ENCODE peak calls at places on chromosome 13, in seven cellular contexts. Q is colonic mucosa, T is testis, G is right atrium auricular region, U is aorta, F is left ventricle myocardium inferior, H is adrenal gland. Z is an unnamed sample.

GRCh38 chr13:91468301-91468700 is 69.9 kb downstream of the GPC5 start:
- DNase-seq in Q (no peak), U (no peak), G (no peak), F (no peak), T (no peak), H (no peak), Z (no peak)

GRCh38 chr13:80850771-80851170 is 509.8 kb upstream of the SPRY2 start:
- DNase-seq in T (no peak), H (no peak), U (no peak), G (no peak), F (no peak), Q (no peak), Z (no peak)

GRCh38 chr13:85879014-85879413 is 79.8 kb upstream of the SLITRK6 start:
- DNase-seq in G (no peak), T (no peak), F (no peak), Q (no peak), H (no peak), U (no peak), Z (no peak)

GRCh38 chr13:101453784-101454201 is 1.3 kb downstream of the ITGBL1 start:
- DNase-seq in T (peak), U (peak), F (peak), H (no peak), G (no peak), Q (no peak), Z (peak)

GRCh38 chr13:76887070-76887563 is 912 bp upstream of the KCTD12 start:
- DNase-seq in Q (peak), T (peak), U (no peak), F (peak), H (no peak), G (no peak), Z (no peak)

GRCh38 chr13:41637578-41637977 is 180.2 kb downstream of the RGCC start:
- DNase-seq in T (no peak), H (no peak), U (no peak), F (no peak), G (no peak), Q (no peak), Z (no peak)

GRCh38 chr13:67935655-67936054 is 705.5 kb upstream of the PCDH9 start:
- DNase-seq in U (no peak), Q (no peak), F (no peak), T (no peak), H (no peak), G (no peak), Z (no peak)

GRCh38 chr13:73776137-73776785 is 357.9 kb downstream of the KLF12 start:
- DNase-seq in U (no peak), G (no peak), H (no peak), F (no peak), T (no peak), Q (no peak), Z (no peak)

GRCh38 chr13:25687622-25688225 is 315.9 kb downstream of the ATP8A2 start:
- DNase-seq in T (no peak), Q (peak), F (no peak), G (no peak), H (no peak), U (no peak), Z (no peak)

GRCh38 chr13:41590122-41590521 is 132.8 kb downstream of the RGCC start:
- DNase-seq in F (no peak), Q (no peak), U (no peak), H (no peak), T (no peak), G (no peak), Z (no peak)

GRCh38 chr13:51919531-51919930 is 57.8 kb downstream of the CCDC70 start:
- DNase-seq in T (no peak), F (no peak), Q (no peak), H (no peak), G (no peak), U (no peak), Z (no peak)

GRCh38 chr13:75721307-75721706 is 85.2 kb downstream of the LMO7 start:
- DNase-seq in G (no peak), U (no peak), F (no peak), T (no peak), H (no peak), Q (no peak), Z (no peak)

GRCh38 chr13:36819811-36820140 is 754 bp downstream of the RFXAP start:
- DNase-seq in H (peak), G (no peak), T (no peak), F (no peak), U (no peak), Q (no peak), Z (no peak)

GRCh38 chr13:110034031-110034430 is 247.6 kb upstream of the IRS2 start:
- DNase-seq in F (no peak), U (no peak), G (no peak), T (no peak), H (no peak), Q (no peak), Z (no peak)

GRCh38 chr13:111491659-111492058 is 171.2 kb downstream of the TEX29 start:
- DNase-seq in G (no peak), U (no peak), T (no peak), Q (no peak), F (no peak), H (no peak), Z (peak)

GRCh38 chr13:93903909-93904308 is 575.6 kb downstream of the DCT start:
- DNase-seq in Q (no peak), H (no peak), U (no peak), F (no peak), T (no peak), G (no peak), Z (no peak)

GRCh38 chr13:83845121-83845520 is 37.2 kb downstream of the SLITRK1 start:
- DNase-seq in Q (no peak), U (no peak), H (no peak), G (no peak), T (no peak), F (no peak), Z (no peak)

GRCh38 chr13:111323950-111324651 is 3.7 kb downstream of the TEX29 start:
- DNase-seq in H (no peak), Q (no peak), T (no peak), U (peak), F (no peak), G (no peak), Z (peak)

GRCh38 chr13:24220086-24220703 is 59.7 kb downstream of the SPATA13 start:
- DNase-seq in U (no peak), F (no peak), T (peak), Q (peak), G (no peak), H (peak), Z (no peak)

GRCh38 chr13:62320129-62320724 is 904.6 kb upstream of the PCDH20 start:
- DNase-seq in Q (no peak), F (no peak), U (no peak), H (no peak), G (no peak), T (no peak), Z (no peak)

GRCh38 chr13:100306042-100306441 is 217.1 kb downstream of the PCCA start:
- DNase-seq in Q (no peak), T (no peak), G (no peak), U (no peak), F (no peak), H (no peak), Z (no peak)

GRCh38 chr13:112444001-112444311 is 67.8 kb downstream of the SPACA7 start:
- DNase-seq in U (peak), T (peak), Q (peak), H (peak), F (peak), G (peak), Z (peak)

GRCh38 chr13:105341256-105341655 is 1194.2 kb downstream of the EFNB2 start:
- DNase-seq in F (no peak), U (no peak), H (no peak), T (no peak), Q (no peak), G (no peak), Z (no peak)

GRCh38 chr13:57633141-57633949 is 1.8 kb downstream of the PCDH17 start:
- DNase-seq in T (peak), G (peak), F (peak), Q (no peak), U (peak), H (peak), Z (peak)

GRCh38 chr13:25276748-25277147 is 10.5 kb downstream of the MTMR6 start:
- DNase-seq in H (no peak), Q (no peak), F (no peak), G (no peak), U (no peak), T (no peak), Z (no peak)

GRCh38 chr13:79525458-79525857 is 44.5 kb downstream of the NDFIP2 start:
- DNase-seq in U (no peak), H (no peak), T (no peak), G (no peak), Q (no peak), F (no peak), Z (no peak)

GRCh38 chr13:102035969-102036368 is 365.9 kb downstream of the FGF14 start:
- DNase-seq in T (no peak), H (no peak), U (no peak), G (no peak), F (no peak), Q (no peak), Z (no peak)

GRCh38 chr13:24746618-24747247 is 17.2 kb upstream of the RNF17 start:
- DNase-seq in H (no peak), T (no peak), Q (no peak), G (no peak), F (no peak), U (no peak), Z (no peak)

GRCh38 chr13:48532146-48532472 is 771 bp downstream of the RCBTB2 start:
- DNase-seq in T (no peak), F (no peak), G (peak), Q (peak), H (no peak), U (no peak), Z (no peak)

GRCh38 chr13:100666124-100666523 is 8.5 kb downstream of the TMTC4 start:
- DNase-seq in H (no peak), F (no peak), G (no peak), Q (no peak), T (peak), U (no peak), Z (no peak)

GRCh38 chr13:22422023-22422422 is 751.1 kb downstream of the FGF9 start:
- DNase-seq in T (no peak), F (no peak), H (no peak), G (no peak), Q (no peak), U (no peak), Z (no peak)

GRCh38 chr13:26596458-26596857 is 39.0 kb downstream of the WASF3 start:
- DNase-seq in F (no peak), G (no peak), H (no peak), U (no peak), Q (no peak), T (no peak), Z (no peak)

GRCh38 chr13:24208314-24208713 is 47.8 kb downstream of the SPATA13 start:
- DNase-seq in G (no peak), F (no peak), H (peak), T (no peak), Q (no peak), U (no peak), Z (no peak)

GRCh38 chr13:20258208-20258962 is 26.3 kb upstream of the GJB6 start:
- DNase-seq in T (peak), U (no peak), G (no peak), F (no peak), Q (no peak), H (no peak), Z (no peak)

GRCh38 chr13:84873951-84874350 is 925.3 kb downstream of the SLITRK6 start:
- DNase-seq in U (no peak), H (no peak), T (no peak), Q (no peak), F (no peak), G (no peak), Z (no peak)

DNA sequence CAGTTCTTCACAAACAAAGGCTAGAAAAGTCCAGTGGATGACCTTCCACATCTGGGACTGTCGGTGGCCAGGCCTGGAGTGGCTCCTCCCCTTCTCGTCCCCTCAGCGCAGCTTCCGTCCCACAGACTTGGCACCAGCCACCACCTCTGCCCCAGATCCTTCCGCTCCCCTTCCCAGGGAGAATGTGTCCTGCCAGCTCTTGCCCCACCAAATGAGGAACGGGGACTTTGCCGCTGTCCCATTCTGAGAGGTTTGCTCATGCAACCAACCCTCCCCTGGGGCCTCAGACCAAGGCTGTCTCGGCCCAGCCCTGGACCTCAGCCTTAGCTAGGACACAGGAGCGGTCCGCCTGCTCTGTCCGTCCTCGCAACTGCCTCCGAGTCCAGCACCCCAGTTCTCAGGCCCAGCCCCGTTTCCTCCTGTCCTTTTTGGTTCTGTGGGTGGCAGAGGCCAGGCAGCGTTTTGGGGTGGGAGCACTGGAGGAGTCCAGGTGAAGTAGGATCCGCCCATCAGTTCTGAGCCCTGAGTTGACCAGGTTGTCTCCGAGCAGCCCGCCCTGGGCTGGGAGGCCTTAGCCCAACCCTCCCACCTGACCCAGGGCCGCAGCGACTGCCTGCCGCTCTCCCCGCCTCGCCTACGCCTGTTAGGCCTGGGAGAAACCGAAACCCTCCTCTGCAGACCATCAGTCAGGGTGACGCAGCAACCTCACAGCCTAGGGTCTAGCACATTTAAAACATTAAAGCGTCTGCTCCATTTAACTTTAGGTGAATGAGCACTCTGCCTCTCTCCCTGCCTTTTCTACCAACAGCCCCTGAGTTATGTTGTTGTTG is 284.3 kb downstream of the FOXO1 start:
- DNase-seq in U (no peak), Q (no peak), G (no peak), T (no peak), H (no peak), F (no peak), Z (no peak)
- H3K27ac ChIP-seq in U (no peak), Q (no peak), G (no peak), T (no peak), H (no peak), F (no peak), Z (no peak)

DNA sequence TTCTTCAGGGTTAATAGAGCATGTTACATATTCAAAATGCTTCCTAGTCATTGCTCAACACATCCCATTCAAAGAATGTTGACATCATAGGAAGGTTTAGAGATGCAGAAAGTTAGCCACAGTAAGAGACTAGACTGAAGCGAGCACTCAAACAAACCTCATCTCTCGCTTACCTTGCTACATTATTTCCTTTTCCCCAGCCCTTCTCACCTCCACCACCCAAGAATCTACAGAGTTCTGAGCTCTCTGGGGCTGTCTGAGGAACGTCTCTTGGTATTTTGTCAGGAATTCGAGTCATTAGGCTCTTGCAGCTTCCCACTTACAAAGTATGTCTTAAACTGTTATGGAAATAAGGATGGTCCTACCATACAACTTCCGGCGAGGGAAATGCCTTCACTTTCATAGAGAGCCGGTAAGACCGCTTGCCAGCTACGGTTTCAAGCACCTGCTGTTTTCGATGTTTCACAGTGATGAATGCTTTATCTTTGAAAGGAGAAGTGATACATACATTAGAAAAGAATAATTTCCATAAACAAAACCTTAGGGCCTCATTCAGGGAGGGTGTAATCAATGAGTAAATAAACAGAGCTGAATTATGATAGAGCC is 65.1 kb downstream of the FLT1 start:
- DNase-seq in T (no peak), U (no peak), G (no peak), Q (no peak), H (no peak), F (no peak), Z (no peak)
- H3K4me3 ChIP-seq in T (no peak), U (no peak), G (no peak), Q (no peak), H (no peak), F (no peak), Z (no peak)

DNA sequence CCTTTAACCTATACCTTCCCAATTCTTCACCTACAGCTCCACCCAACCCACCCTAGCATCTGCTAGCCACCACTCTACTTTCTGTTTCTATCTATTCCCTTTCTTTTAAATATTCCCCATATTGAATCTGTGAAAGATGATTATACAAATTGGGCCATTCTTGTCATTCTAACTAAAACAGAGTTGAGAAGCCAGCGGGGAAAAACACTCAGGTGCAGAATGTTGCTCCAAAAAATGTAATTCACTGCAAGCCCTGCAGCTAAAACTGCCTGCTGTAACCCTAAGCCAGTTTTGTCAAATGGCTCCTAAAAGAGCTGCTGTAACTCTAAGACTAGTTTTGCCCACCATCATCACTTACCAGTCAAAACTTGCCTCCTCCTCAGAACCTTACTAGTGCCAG is 1468.6 kb upstream of the MIR17HG start:
- DNase-seq in U (no peak), F (no peak), H (no peak), G (no peak), T (no peak), Q (no peak), Z (no peak)
- H3K27ac ChIP-seq in U (no peak), F (no peak), H (no peak), G (no peak), T (no peak), Q (no peak), Z (no peak)

GRCh38 chr13:27822873-27823311 is 30.6 kb downstream of the GSX1 start:
- DNase-seq in G (no peak), Q (no peak), H (no peak), U (no peak), F (no peak), T (no peak), Z (no peak)

GRCh38 chr13:27821566-27821965 is 29.3 kb downstream of the GSX1 start:
- DNase-seq in T (no peak), Q (no peak), F (no peak), H (no peak), U (no peak), G (no peak), Z (no peak)

GRCh38 chr13:27820524-27821482 is 28.5 kb downstream of the GSX1 start:
- DNase-seq in T (no peak), H (no peak), F (no peak), Q (no peak), U (no peak), G (no peak), Z (no peak)

GRCh38 chr13:27824121-27824520 is 31.8 kb downstream of the GSX1 start:
- DNase-seq in T (no peak), G (no peak), H (no peak), F (no peak), U (no peak), Q (no peak), Z (no peak)

GRCh38 chr13:27822258-27822872 is 30.1 kb downstream of the GSX1 start:
- DNase-seq in G (no peak), Q (no peak), H (no peak), F (no peak), T (no peak), U (no peak), Z (no peak)
- H3K4me3 ChIP-seq in G (no peak), Q (no peak), H (no peak), F (no peak), T (no peak), U (no peak), Z (no peak)

DNA sequence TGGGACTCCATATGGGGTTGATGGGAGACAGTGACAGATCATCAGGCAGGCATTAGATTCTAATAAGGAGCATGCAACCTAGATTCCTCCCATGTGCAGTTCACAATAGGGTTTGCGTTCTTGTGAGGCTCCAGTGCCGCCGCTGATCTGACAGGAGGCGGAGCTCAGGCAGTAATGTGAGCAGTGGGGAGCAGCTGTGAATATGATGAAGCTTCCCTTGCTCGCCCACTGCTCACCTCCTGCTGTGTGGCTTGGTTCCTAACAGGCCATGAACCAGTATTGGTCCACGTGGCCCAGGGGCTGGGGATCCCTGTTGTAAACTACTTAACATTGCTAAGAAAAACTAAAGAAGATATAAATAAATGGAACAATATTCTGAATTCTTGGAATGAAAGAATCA is 378.4 kb downstream of the KCNRG start:
- DNase-seq in H (no peak), F (peak), T (no peak), G (no peak), Q (no peak), U (no peak), Z (no peak)
- H3K27ac ChIP-seq in H (no peak), F (no peak), T (no peak), G (no peak), Q (no peak), U (no peak), Z (no peak)

DNA sequence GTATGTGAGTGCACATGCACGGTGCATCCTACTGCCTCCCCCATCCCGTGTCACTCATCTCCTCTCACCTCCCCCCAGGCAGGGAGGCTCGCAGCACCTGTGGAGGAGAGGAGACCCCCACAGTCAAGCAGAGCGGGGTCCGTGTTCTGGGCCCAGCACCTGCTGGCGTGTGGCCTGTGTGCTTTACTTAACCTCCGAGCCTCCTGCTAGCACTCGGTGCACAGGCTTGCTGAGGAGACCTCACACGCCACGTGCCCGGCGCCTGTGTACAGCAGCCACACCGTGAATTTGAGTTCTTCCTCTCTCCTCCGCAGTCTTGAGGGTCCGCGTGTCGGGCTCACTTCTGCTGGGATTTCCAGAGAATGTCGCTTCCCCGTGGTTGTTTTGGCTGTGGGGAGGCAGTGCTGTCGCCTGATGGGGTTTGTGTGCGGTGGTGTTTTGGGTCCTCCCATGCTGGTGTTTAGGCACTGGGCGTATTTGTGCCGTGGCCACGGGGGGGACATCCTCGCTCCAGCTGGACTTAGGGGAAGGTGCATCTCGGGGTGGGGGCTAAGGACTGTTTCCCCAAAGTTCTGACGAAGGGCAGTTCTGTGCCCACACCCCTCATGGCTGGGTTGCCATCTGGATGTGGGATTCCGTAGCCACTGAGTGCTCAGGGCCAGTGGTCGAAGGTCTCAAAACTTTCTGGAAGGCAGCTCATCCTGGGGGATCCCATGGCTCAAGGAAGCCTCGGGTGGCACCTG is 34.8 kb upstream of the TMEM255B start:
- DNase-seq in H (no peak), U (peak), F (no peak), G (no peak), T (no peak), Q (no peak), Z (peak)
- H3K4me3 ChIP-seq in H (no peak), U (no peak), F (peak), G (peak), T (no peak), Q (no peak), Z (no peak)